ENCODE peak calls at places on chromosomes 12 and 14, in eight cellular contexts. M is HCT116, T is BE2C, G is neural progenitor cell, S is left lung, H is heart right ventricle, R is left ventricle myocardium inferior, V is mammary epithelial cell. Q is an unnamed sample. For H3K4me1, the result is how much of the 10 kb centered on the place peaks cover.

GRCh38 chr12:74538491-74539258 is 1.0 kb downstream of the ATXN7L3B start:
- DNase-seq in S (no peak), R (no peak), V (peak), M (no peak), G (no peak), T (no peak), H (no peak), Q (no peak)

GRCh38 chr12:122836027-122836921 is 1.0 kb downstream of the HIP1R start:
- DNase-seq in G (peak), M (no peak), V (peak), T (no peak), R (no peak), S (no peak), H (no peak), Q (no peak)

GRCh38 chr14:35335388-35336092 is 43.4 kb downstream of the PSMA6 start:
- DNase-seq in S (peak), V (no peak), T (no peak), M (no peak), G (no peak), R (peak), H (no peak), Q (peak)

GRCh38 chr12:19243577-19243976 is 114.0 kb downstream of the PLEKHA5 start:
- DNase-seq in S (no peak), M (no peak), R (no peak), V (no peak), H (no peak), T (no peak), G (no peak), Q (no peak)

GRCh38 chr12:46371718-46372130 is 849 bp downstream of the SLC38A2 start:
- DNase-seq in H (peak), V (no peak), T (peak), S (peak), R (peak), M (no peak), G (peak), Q (peak)

GRCh38 chr14:29782041-29782440 is 145.6 kb downstream of the PRKD1 start:
- DNase-seq in T (no peak), M (no peak), H (no peak), R (no peak), V (no peak), S (no peak), G (no peak), Q (no peak)

GRCh38 chr12:104215638-104216297 is at the start of gene TXNRD1:
- DNase-seq in R (peak), S (peak), H (peak), M (peak), G (peak), V (peak), T (peak), Q (peak)

GRCh38 chr12:123000578-123000977 is 20.1 kb downstream of the ARL6IP4 start:
- DNase-seq in S (peak), V (no peak), M (no peak), H (no peak), T (no peak), G (no peak), R (no peak), Q (no peak)

GRCh38 chr12:115451785-115452736 is 768.1 kb upstream of the TBX3 start:
- DNase-seq in S (no peak), G (peak), M (no peak), H (peak), V (no peak), R (peak), T (peak), Q (peak)

GRCh38 chr14:73180385-73180805 is 44.1 kb downstream of the PSEN1 start:
- DNase-seq in M (no peak), T (no peak), V (peak), R (no peak), G (no peak), H (no peak), S (no peak), Q (no peak)

GRCh38 chr14:66005899-66006434 is 480.2 kb upstream of the CCDC196 start:
- DNase-seq in G (no peak), S (no peak), V (no peak), H (no peak), M (no peak), R (no peak), T (no peak), Q (no peak)

GRCh38 chr14:23146423-23146910 is 27.4 kb upstream of the CEBPE start:
- DNase-seq in G (no peak), T (no peak), S (no peak), R (no peak), V (no peak), H (no peak), M (no peak), Q (peak)

GRCh38 chr12:17511369-17511768 is 578.6 kb downstream of the RERGL start:
- DNase-seq in G (no peak), S (no peak), V (no peak), T (no peak), H (no peak), R (no peak), M (no peak), Q (no peak)

GRCh38 chr14:22487941-22488340 is 101.1 kb downstream of the DAD1 start:
- DNase-seq in H (no peak), T (peak), V (no peak), S (no peak), M (no peak), R (no peak), G (no peak), Q (no peak)

GRCh38 chr12:6869049-6870021 is 2.0 kb downstream of the TPI1 start:
- DNase-seq in R (peak), V (peak), G (peak), H (peak), M (peak), T (peak), S (no peak), Q (peak)

GRCh38 chr12:66902020-66902419 is 223.1 kb upstream of the GRIP1 start:
- DNase-seq in M (no peak), V (no peak), G (no peak), R (no peak), S (no peak), T (no peak), H (no peak), Q (no peak)

GRCh38 chr12:100794441-100795192 is at the start of gene ANO4:
- DNase-seq in G (peak), H (no peak), R (no peak), S (no peak), T (peak), M (no peak), V (peak), Q (no peak)

GRCh38 chr12:15731940-15732339 is 57.2 kb downstream of the EPS8 start:
- DNase-seq in H (no peak), G (no peak), V (no peak), R (no peak), T (no peak), S (no peak), M (no peak), Q (no peak)

GRCh38 chr14:64800000-64800399 is 79.7 kb downstream of the SPTB start:
- DNase-seq in G (peak), T (no peak), M (peak), R (peak), V (peak), H (peak), S (no peak), Q (no peak)

GRCh38 chr14:49879683-49880204 is 13.1 kb upstream of the ARF6 start:
- DNase-seq in H (peak), T (peak), M (peak), S (no peak), G (peak), V (peak), R (no peak), Q (no peak)

GRCh38 chr12:119642986-119643385 is 24.9 kb upstream of the PRKAB1 start:
- DNase-seq in H (no peak), V (no peak), M (no peak), R (no peak), S (no peak), G (peak), T (peak), Q (no peak)

GRCh38 chr14:40386433-40386832 is 954.2 kb upstream of the FBXO33 start:
- DNase-seq in M (no peak), S (no peak), V (no peak), T (no peak), H (no peak), R (no peak), G (no peak), Q (no peak)

GRCh38 chr12:50099302-50100008 is 4.4 kb upstream of the GPD1 start:
- DNase-seq in T (no peak), M (no peak), V (peak), H (no peak), G (no peak), S (no peak), R (no peak), Q (no peak)

GRCh38 chr12:53253298-53253697 is 14.8 kb upstream of the ESPL1 start:
- DNase-seq in G (no peak), T (no peak), S (peak), V (no peak), M (no peak), R (no peak), H (no peak), Q (no peak)

GRCh38 chr12:56278905-56279304 is 12.2 kb downstream of the COQ10A start:
- DNase-seq in T (no peak), H (no peak), V (no peak), R (no peak), G (no peak), M (no peak), S (no peak), Q (no peak)

GRCh38 chr14:91889477-91890211 is 22.3 kb upstream of the TC2N start:
- DNase-seq in V (no peak), M (no peak), S (no peak), T (no peak), G (no peak), H (no peak), R (no peak), Q (peak)

GRCh38 chr12:48764521-48764920 is 24.4 kb downstream of the ADCY6 start:
- DNase-seq in V (peak), H (no peak), G (no peak), T (no peak), R (no peak), M (no peak), S (no peak), Q (no peak)

GRCh38 chr12:18141583-18141982 is 51.6 kb upstream of the RERGL start:
- DNase-seq in H (no peak), V (peak), G (no peak), S (no peak), R (no peak), M (no peak), T (no peak), Q (no peak)

GRCh38 chr12:94795520-94795919 is 145.2 kb upstream of the TMCC3 start:
- DNase-seq in T (no peak), S (no peak), R (no peak), V (peak), M (peak), H (no peak), G (peak), Q (no peak)

GRCh38 chr12:106049546-106049945 is 89.2 kb downstream of the NUAK1 start:
- DNase-seq in G (no peak), M (no peak), V (no peak), S (no peak), T (no peak), H (no peak), R (no peak), Q (no peak)

GRCh38 chr14:55440385-55440784 is at the start of gene TBPL2:
- DNase-seq in G (peak), S (no peak), T (no peak), H (no peak), R (no peak), V (no peak), M (no peak), Q (peak)

GRCh38 chr12:49054096-49054495 is 6.5 kb downstream of the KMT2D start:
- DNase-seq in G (no peak), T (no peak), R (no peak), S (no peak), H (no peak), V (no peak), M (no peak), Q (no peak)

DNA sequence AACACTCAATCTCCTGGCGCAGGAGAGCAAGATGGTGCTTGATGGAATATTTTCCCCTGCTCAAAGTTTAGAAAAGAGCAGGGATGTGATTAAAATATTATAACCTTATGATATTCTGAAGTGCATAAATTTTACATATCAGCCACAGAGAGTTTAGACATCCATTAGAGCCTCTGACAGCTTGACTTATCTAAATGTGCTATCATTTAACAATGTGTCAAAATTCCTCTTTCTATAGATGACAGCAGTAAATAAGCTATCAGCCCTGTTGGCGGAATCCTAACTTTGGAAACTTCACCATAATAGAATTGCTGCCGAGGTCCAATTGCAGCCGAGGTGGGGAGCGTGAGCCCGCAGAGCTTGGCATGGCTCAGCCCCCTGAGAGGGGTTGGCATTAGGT is 117.7 kb upstream of the MYL2 start:
- DNase-seq in S (no peak), R (no peak), H (no peak), G (no peak), M (no peak), V (no peak), T (no peak), Q (no peak)
- H3K4me1 ChIP-seq in S (under half), R (under half), H (under half), G (under half), M (under half), V (under half), T (under half), Q (under half)

GRCh38 chr12:91792597-91792996 is 353.0 kb downstream of the BTG1 start:
- DNase-seq in T (no peak), H (no peak), S (no peak), G (no peak), V (no peak), M (no peak), R (no peak), Q (no peak)
- TF ChIP-seq CTCF in T (no peak), H (no peak), S (no peak), G (no peak), V (no peak), M (no peak), R (no peak), Q (no peak)

GRCh38 chr12:89383235-89384049 is 31.1 kb upstream of the DUSP6 start:
- DNase-seq in M (no peak), G (peak), S (no peak), T (no peak), V (no peak), R (no peak), H (no peak), Q (no peak)
- H3K4me3 ChIP-seq in M (no peak), G (no peak), S (no peak), T (no peak), V (no peak), R (peak), H (no peak), Q (no peak)

GRCh38 chr12:11545438-11546330 is 103.8 kb upstream of the ETV6 start:
- DNase-seq in M (no peak), R (no peak), S (no peak), T (peak), V (no peak), G (no peak), H (no peak), Q (no peak)

GRCh38 chr12:11540615-11541014 is 108.9 kb upstream of the ETV6 start:
- DNase-seq in H (no peak), R (no peak), S (no peak), G (no peak), V (no peak), M (no peak), T (no peak), Q (no peak)

GRCh38 chr12:11542599-11542998 is 106.9 kb upstream of the ETV6 start:
- DNase-seq in S (no peak), T (no peak), R (no peak), G (no peak), M (no peak), H (no peak), V (no peak), Q (no peak)

GRCh38 chr12:11540156-11540555 is 109.3 kb upstream of the ETV6 start:
- DNase-seq in T (no peak), R (no peak), M (no peak), V (no peak), G (no peak), H (no peak), S (peak), Q (no peak)

DNA sequence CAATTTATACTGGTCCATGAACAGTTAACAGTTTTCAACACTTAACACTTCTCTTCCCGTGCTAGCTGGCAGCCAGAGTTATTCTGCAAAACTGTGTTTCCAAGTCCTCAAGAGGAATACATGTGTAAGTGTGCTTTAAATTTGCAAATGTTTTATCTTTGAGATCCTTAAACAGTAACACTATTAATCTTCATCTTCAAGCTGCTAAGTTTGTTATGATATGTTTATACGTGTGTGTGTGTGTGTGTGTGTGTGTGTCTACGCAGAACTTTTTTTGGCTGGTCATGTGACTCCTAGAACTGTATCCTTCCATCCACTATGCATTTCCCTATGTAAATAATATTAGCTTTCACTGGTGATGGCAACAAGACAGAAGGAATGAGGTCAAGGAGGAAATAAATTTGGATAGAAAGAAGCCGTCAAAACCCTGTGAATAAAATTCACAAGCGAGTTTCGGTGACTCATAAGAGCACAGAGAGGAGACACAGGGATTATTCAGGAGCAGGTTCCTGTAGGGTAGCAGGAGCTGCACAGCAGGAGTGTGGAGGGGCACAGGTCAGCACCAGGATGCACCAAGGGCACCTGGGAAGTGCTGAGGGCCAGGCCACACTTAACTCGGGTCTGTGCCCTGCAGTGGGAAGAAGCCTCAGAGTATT is 105.8 kb upstream of the ETV6 start:
- DNase-seq in M (no peak), H (no peak), S (no peak), G (no peak), R (no peak), V (no peak), T (no peak), Q (no peak)
- H3K4me1 ChIP-seq in M (under half), H (under half), S (under half), G (under half), R (under half), V (under half), T (under half), Q (under half)

GRCh38 chr12:132191715-132192553 is 47.7 kb downstream of the NOC4L start:
- DNase-seq in S (no peak), H (no peak), G (no peak), M (no peak), V (no peak), T (peak), R (no peak), Q (no peak)
- TF ChIP-seq CTCF in S (no peak), H (no peak), G (no peak), M (no peak), V (no peak), T (peak), R (no peak), Q (no peak)

GRCh38 chr14:87797001-87797400 is 196.0 kb downstream of the GALC start:
- DNase-seq in M (no peak), G (peak), S (no peak), T (no peak), R (no peak), V (no peak), H (no peak), Q (no peak)
- H3K4me3 ChIP-seq in M (no peak), G (no peak), S (no peak), T (no peak), R (no peak), V (no peak), H (no peak), Q (no peak)

DNA sequence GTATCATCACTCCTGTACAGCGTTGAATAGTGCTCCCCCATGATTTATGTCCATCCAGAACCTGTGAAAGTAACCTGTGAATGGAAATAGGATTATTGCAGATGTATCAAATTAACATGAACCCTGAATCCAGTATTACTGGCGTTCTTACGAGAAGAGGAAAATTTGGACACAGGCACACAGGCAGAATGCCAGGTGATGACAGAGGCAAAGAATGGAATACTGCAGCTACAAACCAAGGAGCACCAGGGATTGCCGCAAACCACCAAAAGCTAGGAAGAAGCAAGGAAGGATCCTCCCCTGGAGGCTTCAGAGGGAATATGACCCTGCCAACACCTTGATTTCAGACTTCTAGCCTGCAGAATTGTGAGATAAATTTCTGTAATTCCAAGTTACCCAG is 113.5 kb upstream of the EGLN3 start:
- DNase-seq in T (no peak), G (no peak), H (peak), V (peak), R (peak), S (no peak), M (no peak), Q (no peak)
- H3K4me1 ChIP-seq in T (under half), G (under half), H (under half), V (under half), R (half or more), S (under half), M (under half), Q (under half)

Q was measured in pancreas.